ENCODE peak calls at places on chromosomes 16 and 17, in five cellular contexts. One of them, this sample, is unnamed.

GRCh38 chr17:68429881-68430280 is 27.4 kb downstream of the WIPI1 start:
- DNase-seq in neural progenitor cell: no peak
- DNase-seq in heart left ventricle: no peak
- DNase-seq in right cardiac atrium: no peak
- DNase-seq in MM.1S: no peak
- DNase-seq in this sample: no peak

GRCh38 chr17:82791532-82791931 is 39.7 kb downstream of the TBCD start:
- DNase-seq in neural progenitor cell: no peak
- DNase-seq in heart left ventricle: no peak
- DNase-seq in right cardiac atrium: no peak
- DNase-seq in MM.1S: no peak
- DNase-seq in this sample: no peak

GRCh38 chr16:80804061-80804450 is 342 bp downstream of the CDYL2 start:
- DNase-seq in neural progenitor cell: no peak
- DNase-seq in heart left ventricle: no peak
- DNase-seq in right cardiac atrium: peak
- DNase-seq in MM.1S: peak
- DNase-seq in this sample: no peak

GRCh38 chr17:36149296-36149820 is 27.1 kb downstream of the TBC1D3B start:
- DNase-seq in neural progenitor cell: no peak
- DNase-seq in heart left ventricle: peak
- DNase-seq in right cardiac atrium: peak
- DNase-seq in MM.1S: no peak
- DNase-seq in this sample: no peak

GRCh38 chr17:29059281-29059680 is 16.3 kb downstream of the PIPOX start:
- DNase-seq in neural progenitor cell: no peak
- DNase-seq in heart left ventricle: no peak
- DNase-seq in right cardiac atrium: no peak
- DNase-seq in MM.1S: no peak
- DNase-seq in this sample: no peak

GRCh38 chr16:29156511-29156910 is 171.7 kb downstream of the LAT start:
- DNase-seq in neural progenitor cell: no peak
- DNase-seq in heart left ventricle: no peak
- DNase-seq in right cardiac atrium: no peak
- DNase-seq in MM.1S: no peak
- DNase-seq in this sample: no peak

GRCh38 chr17:57319806-57320205 is 63.5 kb downstream of the MSI2 start:
- DNase-seq in neural progenitor cell: no peak
- DNase-seq in heart left ventricle: no peak
- DNase-seq in right cardiac atrium: no peak
- DNase-seq in MM.1S: no peak
- DNase-seq in this sample: no peak

GRCh38 chr17:42895185-42895555 is 5.4 kb upstream of the G6PC1 start:
- DNase-seq in neural progenitor cell: no peak
- DNase-seq in heart left ventricle: peak
- DNase-seq in right cardiac atrium: peak
- DNase-seq in MM.1S: no peak
- DNase-seq in this sample: no peak

GRCh38 chr17:72422505-72423285 is 301.9 kb downstream of the SOX9 start:
- DNase-seq in neural progenitor cell: no peak
- DNase-seq in heart left ventricle: peak
- DNase-seq in right cardiac atrium: peak
- DNase-seq in MM.1S: peak
- DNase-seq in this sample: no peak

GRCh38 chr17:77825621-77826020 is 132.9 kb upstream of the TNRC6C start:
- DNase-seq in neural progenitor cell: no peak
- DNase-seq in heart left ventricle: no peak
- DNase-seq in right cardiac atrium: no peak
- DNase-seq in MM.1S: no peak
- DNase-seq in this sample: no peak

GRCh38 chr16:1902547-1903219 is 15.5 kb downstream of the HS3ST6 start:
- DNase-seq in neural progenitor cell: peak
- DNase-seq in heart left ventricle: no peak
- DNase-seq in right cardiac atrium: no peak
- DNase-seq in MM.1S: no peak
- DNase-seq in this sample: no peak

GRCh38 chr17:47203984-47204721 is 5.0 kb upstream of the MYL4 start:
- DNase-seq in neural progenitor cell: no peak
- DNase-seq in heart left ventricle: no peak
- DNase-seq in right cardiac atrium: no peak
- DNase-seq in MM.1S: peak
- DNase-seq in this sample: peak

GRCh38 chr17:66492500-66493123 is 190.2 kb downstream of the PRKCA start:
- DNase-seq in neural progenitor cell: no peak
- DNase-seq in heart left ventricle: no peak
- DNase-seq in right cardiac atrium: no peak
- DNase-seq in MM.1S: no peak
- DNase-seq in this sample: no peak

GRCh38 chr16:13453938-13454553 is 465.9 kb upstream of the ERCC4 start:
- DNase-seq in neural progenitor cell: peak
- DNase-seq in heart left ventricle: no peak
- DNase-seq in right cardiac atrium: no peak
- DNase-seq in MM.1S: peak
- DNase-seq in this sample: peak

GRCh38 chr16:80074329-80074728 is 466.5 kb upstream of the DYNLRB2 start:
- DNase-seq in neural progenitor cell: no peak
- DNase-seq in heart left ventricle: no peak
- DNase-seq in right cardiac atrium: no peak
- DNase-seq in MM.1S: no peak
- DNase-seq in this sample: no peak

GRCh38 chr17:21211825-21212479 is 2.0 kb downstream of the TMEM11 start:
- DNase-seq in neural progenitor cell: no peak
- DNase-seq in heart left ventricle: no peak
- DNase-seq in right cardiac atrium: no peak
- DNase-seq in MM.1S: no peak
- DNase-seq in this sample: no peak

GRCh38 chr17:68035131-68035522 is 408 bp upstream of the KPNA2 start:
- DNase-seq in neural progenitor cell: peak
- DNase-seq in heart left ventricle: peak
- DNase-seq in right cardiac atrium: peak
- DNase-seq in MM.1S: no peak
- DNase-seq in this sample: no peak

GRCh38 chr17:81961087-81961514 is at the start of gene NOTUM:
- DNase-seq in neural progenitor cell: peak
- DNase-seq in heart left ventricle: no peak
- DNase-seq in right cardiac atrium: no peak
- DNase-seq in MM.1S: no peak
- DNase-seq in this sample: no peak

GRCh38 chr17:38735161-38735997 is 5.2 kb downstream of the CISD3 start:
- DNase-seq in neural progenitor cell: peak
- DNase-seq in heart left ventricle: peak
- DNase-seq in right cardiac atrium: peak
- DNase-seq in MM.1S: peak
- DNase-seq in this sample: peak

GRCh38 chr16:88264641-88265285 is 118.0 kb upstream of the ZNF469 start:
- DNase-seq in neural progenitor cell: peak
- DNase-seq in heart left ventricle: peak
- DNase-seq in right cardiac atrium: peak
- DNase-seq in MM.1S: no peak
- DNase-seq in this sample: no peak

GRCh38 chr16:56780646-56781045 is 50.7 kb downstream of the NUP93 start:
- DNase-seq in neural progenitor cell: no peak
- DNase-seq in heart left ventricle: no peak
- DNase-seq in right cardiac atrium: no peak
- DNase-seq in MM.1S: peak
- DNase-seq in this sample: no peak

GRCh38 chr17:49401971-49402491 is 12.7 kb downstream of the PHB1 start:
- DNase-seq in neural progenitor cell: peak
- DNase-seq in heart left ventricle: no peak
- DNase-seq in right cardiac atrium: no peak
- DNase-seq in MM.1S: no peak
- DNase-seq in this sample: no peak

GRCh38 chr17:82723169-82723807 is 6.8 kb downstream of the FN3KRP start:
- DNase-seq in neural progenitor cell: no peak
- DNase-seq in heart left ventricle: no peak
- DNase-seq in right cardiac atrium: no peak
- DNase-seq in MM.1S: no peak
- DNase-seq in this sample: no peak

GRCh38 chr17:79438936-79439335 is 171.9 kb downstream of the RBFOX3 start:
- DNase-seq in neural progenitor cell: no peak
- DNase-seq in heart left ventricle: no peak
- DNase-seq in right cardiac atrium: no peak
- DNase-seq in MM.1S: no peak
- DNase-seq in this sample: no peak

GRCh38 chr17:40559016-40559853 is 6.0 kb downstream of the CCR7 start:
- DNase-seq in neural progenitor cell: no peak
- DNase-seq in heart left ventricle: no peak
- DNase-seq in right cardiac atrium: no peak
- DNase-seq in MM.1S: no peak
- DNase-seq in this sample: no peak

GRCh38 chr16:24988593-24989338 is 26.4 kb downstream of the ARHGAP17 start:
- DNase-seq in neural progenitor cell: no peak
- DNase-seq in heart left ventricle: no peak
- DNase-seq in right cardiac atrium: no peak
- DNase-seq in MM.1S: peak
- DNase-seq in this sample: no peak

GRCh38 chr17:8406174-8406573 is 8.5 kb upstream of the RNF222 start:
- DNase-seq in neural progenitor cell: no peak
- DNase-seq in heart left ventricle: no peak
- DNase-seq in right cardiac atrium: no peak
- DNase-seq in MM.1S: no peak
- DNase-seq in this sample: no peak

GRCh38 chr17:44071198-44071520 is 624 bp downstream of the G6PC3 start:
- DNase-seq in neural progenitor cell: no peak
- DNase-seq in heart left ventricle: no peak
- DNase-seq in right cardiac atrium: no peak
- DNase-seq in MM.1S: no peak
- DNase-seq in this sample: no peak

GRCh38 chr17:2730764-2731353 is 18.6 kb downstream of the CCDC92B start:
- DNase-seq in neural progenitor cell: no peak
- DNase-seq in heart left ventricle: no peak
- DNase-seq in right cardiac atrium: no peak
- DNase-seq in MM.1S: no peak
- DNase-seq in this sample: no peak

GRCh38 chr16:30185141-30185682 is 1.8 kb downstream of the CORO1A start:
- DNase-seq in neural progenitor cell: no peak
- DNase-seq in heart left ventricle: no peak
- DNase-seq in right cardiac atrium: peak
- DNase-seq in MM.1S: peak
- DNase-seq in this sample: peak

GRCh38 chr16:59881366-59881765 is 1147.2 kb upstream of the GOT2 start:
- DNase-seq in neural progenitor cell: peak
- DNase-seq in heart left ventricle: no peak
- DNase-seq in right cardiac atrium: no peak
- DNase-seq in MM.1S: no peak
- DNase-seq in this sample: no peak

GRCh38 chr16:83727018-83727417 is 80.8 kb upstream of the HSBP1 start:
- DNase-seq in neural progenitor cell: no peak
- DNase-seq in heart left ventricle: no peak
- DNase-seq in right cardiac atrium: no peak
- DNase-seq in MM.1S: no peak
- DNase-seq in this sample: no peak